ENCODE peak calls at places on chromosomes 13 and 19, in six cellular contexts. E, W, A, V, D and S are unnamed samples.

GRCh38 chr19:32349724-32350475 is 4.5 kb downstream of the ZNF507 start:
- DNase-seq in V (no peak), W (no peak), D (no peak), E (no peak), A (peak; percentile 25), S (no peak)

GRCh38 chr13:109226631-109227030 is 559.8 kb downstream of the IRS2 start:
- DNase-seq in E (no peak), A (no peak), D (no peak), W (no peak), V (no peak), S (no peak)

GRCh38 chr19:35257113-35257461 is 8.3 kb downstream of the LSR start:
- DNase-seq in E (no peak), V (no peak), A (no peak), D (no peak), W (no peak), S (peak; percentile 17)

GRCh38 chr19:45632468-45633196 is 6.6 kb downstream of the EML2 start:
- DNase-seq in E (no peak), V (peak; percentile 94), D (peak; percentile 33), A (peak; percentile 90), W (peak; percentile 71), S (peak; percentile 58)

GRCh38 chr13:97367427-97367826 is 66.5 kb upstream of the RAP2A start:
- DNase-seq in W (no peak), D (no peak), A (no peak), E (no peak), V (peak; percentile 53), S (no peak)

GRCh38 chr19:14138576-14139265 is 2.3 kb upstream of the ASF1B start:
- DNase-seq in W (no peak), V (no peak), D (no peak), E (peak; percentile 42), A (no peak), S (no peak)

GRCh38 chr19:39645800-39646411 is 9.8 kb upstream of the LGALS16 start:
- DNase-seq in E (no peak), V (peak; percentile 57), A (peak; percentile 40), W (peak; percentile 20), D (peak; percentile 2), S (no peak)

GRCh38 chr19:8367327-8368001 is 3.5 kb downstream of the ANGPTL4 start:
- DNase-seq in A (peak; percentile 78), D (no peak), E (peak; percentile 66), W (no peak), V (peak; percentile 76), S (no peak)

GRCh38 chr13:114074671-114075315 is 57.6 kb downstream of the RASA3 start:
- DNase-seq in E (no peak), D (no peak), A (no peak), V (no peak), W (no peak), S (peak; percentile 12)

GRCh38 chr13:112175162-112176075 is 108.5 kb downstream of the SOX1 start:
- DNase-seq in A (no peak), V (no peak), E (no peak), D (no peak), W (no peak), S (no peak)

GRCh38 chr13:26951581-26952177 is 191.1 kb upstream of the GPR12 start:
- DNase-seq in D (no peak), E (no peak), A (no peak), W (no peak), V (no peak), S (no peak)

GRCh38 chr13:101390461-101390860 is 25.8 kb downstream of the NALCN start:
- DNase-seq in D (no peak), W (no peak), V (no peak), E (no peak), A (no peak), S (no peak)

GRCh38 chr19:58203814-58204475 is 21.1 kb downstream of the ZNF274 start:
- DNase-seq in W (no peak), A (no peak), E (no peak), D (no peak), V (no peak), S (no peak)